ENCODE peak calls at places on chromosome 5, in five cellular contexts. R is tibial artery, J is HL-60, X is fibroblast of the aortic adventitia, Q is AG04450. K is an unnamed sample.
A peak's percentile ranks its signal among the peaks of the same experiment; 100 is the strongest.

GRCh38 chr5:38258319-38259061 is at the start of gene EGFLAM:
- DNase-seq in R (no peak), J (no peak), X (no peak), Q (no peak), K (no peak)

GRCh38 chr5:142520885-142521284 is 165.0 kb downstream of the FGF1 start:
- DNase-seq in R (no peak), J (no peak), X (no peak), Q (peak; percentile 37), K (no peak)

GRCh38 chr5:170337055-170337454 is 39.5 kb upstream of the LCP2 start:
- DNase-seq in R (no peak), J (no peak), X (no peak), Q (no peak), K (no peak)

GRCh38 chr5:148020247-148020646 is 43.5 kb upstream of the SPINK5 start:
- DNase-seq in R (no peak), J (no peak), X (no peak), Q (no peak), K (no peak)

GRCh38 chr5:115160975-115161475 is 8.7 kb downstream of the TRIM36 start:
- DNase-seq in R (no peak), J (no peak), X (no peak), Q (no peak), K (no peak)

GRCh38 chr5:6729400-6730310 is 16.4 kb downstream of the TENT4A start:
- DNase-seq in R (no peak), J (no peak), X (no peak), Q (no peak), K (no peak)

GRCh38 chr5:143010335-143010734 is 240.2 kb downstream of the ARHGAP26 start:
- DNase-seq in R (no peak), J (no peak), X (no peak), Q (no peak), K (no peak)

GRCh38 chr5:107672212-107673105 is 1.7 kb upstream of the EFNA5 start:
- DNase-seq in R (peak; percentile 87), J (no peak), X (peak; percentile 86), Q (peak; percentile 84), K (no peak)

GRCh38 chr5:135020111-135020895 is 13.7 kb downstream of the PITX1 start:
- DNase-seq in R (peak; percentile 12), J (no peak), X (no peak), Q (no peak), K (no peak)

GRCh38 chr5:103119067-103119764 is 722 bp downstream of the GIN1 start:
- DNase-seq in R (no peak), J (no peak), X (no peak), Q (no peak), K (no peak)

GRCh38 chr5:107272954-107273353 is 397.8 kb downstream of the EFNA5 start:
- DNase-seq in R (no peak), J (no peak), X (no peak), Q (no peak), K (no peak)

GRCh38 chr5:61746836-61747575 is 414.9 kb downstream of the ZSWIM6 start:
- DNase-seq in R (no peak), J (no peak), X (no peak), Q (no peak), K (no peak)

GRCh38 chr5:171693397-171693796 is 92.2 kb upstream of the SMIM23 start:
- DNase-seq in R (no peak), J (no peak), X (no peak), Q (no peak), K (no peak)

GRCh38 chr5:150653145-150653761 is 7.8 kb upstream of the MYOZ3 start:
- DNase-seq in R (no peak), J (no peak), X (peak; percentile 66), Q (no peak), K (no peak)

GRCh38 chr5:166074839-166075481 is 2216.5 kb upstream of the WWC1 start:
- DNase-seq in R (no peak), J (no peak), X (no peak), Q (no peak), K (no peak)

GRCh38 chr5:109709225-109709624 is 19.5 kb downstream of the MAN2A1 start:
- DNase-seq in R (no peak), J (no peak), X (no peak), Q (no peak), K (no peak)

GRCh38 chr5:1315709-1316587 is 21.1 kb upstream of the TERT start:
- DNase-seq in R (peak; percentile 17), J (no peak), X (peak; percentile 3), Q (no peak), K (peak; percentile 88)

GRCh38 chr5:1795506-1795905 is 4.1 kb downstream of the MRPL36 start:
- DNase-seq in R (peak; percentile 17), J (no peak), X (no peak), Q (no peak), K (no peak)

GRCh38 chr5:111385970-111386831 is 126.1 kb downstream of the STARD4 start:
- DNase-seq in R (no peak), J (no peak), X (no peak), Q (no peak), K (no peak)

GRCh38 chr5:181184845-181185216 is 20.2 kb downstream of the TRIM7 start:
- DNase-seq in R (no peak), J (no peak), X (no peak), Q (no peak), K (no peak)
- H3K4me3 ChIP-seq in R (peak overlapping the region; percentile 59), J (peak overlapping the region; percentile 59), X (peak overlapping the region; percentile 22), Q (no peak overlapping the region), K (peak overlapping the region; percentile 64)

GRCh38 chr5:71663570-71663969 is 55.5 kb upstream of the CARTPT start:
- DNase-seq in R (no peak), J (no peak), X (no peak), Q (no peak), K (no peak)

GRCh38 chr5:71663166-71663565 is 55.9 kb upstream of the CARTPT start:
- DNase-seq in R (no peak), J (no peak), X (no peak), Q (no peak), K (no peak)

GRCh38 chr5:71662381-71662780 is 56.7 kb upstream of the CARTPT start:
- DNase-seq in R (no peak), J (no peak), X (no peak), Q (no peak), K (no peak)

GRCh38 chr5:71653119-71653518 is 66.0 kb upstream of the CARTPT start:
- DNase-seq in R (no peak), J (no peak), X (peak; percentile 12), Q (no peak), K (no peak)

DNA sequence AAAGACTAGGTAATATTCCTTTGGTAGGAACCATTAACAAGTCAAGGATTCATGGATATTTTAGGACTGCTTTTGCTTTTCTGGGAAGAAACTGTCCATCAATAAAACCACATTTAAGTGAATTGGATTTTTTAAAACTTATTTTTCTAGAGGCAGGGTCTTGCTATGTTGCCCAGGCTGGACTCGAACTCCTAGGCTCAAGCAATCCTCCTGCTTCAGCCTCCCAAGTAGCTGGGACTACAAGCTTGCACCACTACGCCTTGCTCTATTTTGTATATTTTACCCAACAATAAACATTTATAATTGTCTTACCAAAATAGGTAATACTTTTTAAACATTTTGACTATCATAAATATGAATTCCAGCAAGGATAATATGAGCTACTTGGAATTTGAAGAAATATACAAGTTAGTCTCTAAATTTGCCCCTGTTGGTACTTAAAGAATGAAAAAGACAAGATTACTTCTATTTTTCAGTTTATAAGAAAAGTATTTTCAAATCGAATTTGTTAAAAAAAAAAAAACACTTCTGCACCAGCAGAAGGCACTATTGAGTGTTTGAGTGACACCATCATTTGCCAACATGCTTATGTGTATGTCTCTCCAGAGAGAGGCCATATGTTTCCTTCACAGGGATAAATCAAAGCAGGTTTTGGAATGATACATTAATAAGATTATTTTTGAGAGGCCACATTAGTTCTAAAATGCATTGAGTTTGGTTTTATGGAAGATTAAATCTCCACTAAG is 60.0 kb upstream of the CARTPT start:
- DNase-seq in R (no peak), J (no peak), X (no peak), Q (no peak), K (no peak)
- TF ChIP-seq CTCF in R (no peak), J (no peak), X (no peak), Q (no peak), K (peak; percentile 19)

GRCh38 chr5:58579781-58580180 is 3.1 kb upstream of the RAB3C start:
- DNase-seq in R (no peak), J (no peak), X (no peak), Q (no peak), K (no peak)

GRCh38 chr5:58582411-58583393 is at the start of gene RAB3C:
- DNase-seq in R (peak; percentile 78), J (peak; percentile 52), X (peak; percentile 86), Q (peak; percentile 72), K (peak; percentile 31)

DNA sequence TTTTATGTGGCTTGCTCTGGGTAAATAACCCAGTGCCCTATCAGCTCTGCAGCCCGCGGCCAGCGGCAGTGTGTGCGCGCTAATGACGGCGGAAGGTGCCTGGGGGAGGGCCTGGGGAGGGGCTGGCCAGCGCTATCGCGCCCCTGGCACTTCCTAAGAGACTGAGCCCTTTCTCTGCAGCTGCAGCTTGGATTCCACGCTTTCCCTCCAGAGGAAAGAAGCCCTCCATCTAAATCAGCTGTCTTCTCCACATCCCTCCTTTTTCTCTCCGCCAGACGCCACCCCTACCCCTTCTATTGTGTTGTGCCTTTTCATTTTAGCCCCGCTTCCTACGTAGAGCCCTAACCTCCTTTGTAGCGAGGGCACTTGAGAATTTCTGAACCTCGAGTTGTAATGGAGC is 871 bp upstream of the RAB3C start:
- DNase-seq in R (no peak), J (no peak), X (no peak), Q (no peak), K (no peak)
- H3K4me3 ChIP-seq in R (peak overlapping the region; percentile 56), J (peak overlapping the region; percentile 70), X (peak overlapping the region; percentile 69), Q (peak overlapping the region; percentile 62), K (peak overlapping the region; percentile 40)

GRCh38 chr5:217860-218456 is at the start of the genes CCDC127 and SDHA:
- DNase-seq in R (peak; percentile 95), J (peak; percentile 78), X (peak; percentile 88), Q (peak; percentile 68), K (peak; percentile 70)
- TF ChIP-seq CTCF in R (peak; percentile 18), J (no peak), X (peak; percentile 46), Q (peak; percentile 52), K (no peak)

GRCh38 chr5:81234299-81234698 is 1.2 kb downstream of the CKMT2 start:
- DNase-seq in R (no peak), J (no peak), X (no peak), Q (no peak), K (no peak)

GRCh38 chr5:81232449-81233079 is 558 bp upstream of the CKMT2 start:
- DNase-seq in R (peak; percentile 87), J (no peak), X (peak; percentile 65), Q (no peak), K (no peak)

GRCh38 chr5:81233080-81233634 is at the start of gene CKMT2:
- DNase-seq in R (peak; percentile 72), J (no peak), X (peak; percentile 24), Q (no peak), K (no peak)

GRCh38 chr5:81235287-81236072 is 2.4 kb downstream of the CKMT2 start:
- DNase-seq in R (peak; percentile 47), J (no peak), X (peak; percentile 56), Q (no peak), K (no peak)

DNA sequence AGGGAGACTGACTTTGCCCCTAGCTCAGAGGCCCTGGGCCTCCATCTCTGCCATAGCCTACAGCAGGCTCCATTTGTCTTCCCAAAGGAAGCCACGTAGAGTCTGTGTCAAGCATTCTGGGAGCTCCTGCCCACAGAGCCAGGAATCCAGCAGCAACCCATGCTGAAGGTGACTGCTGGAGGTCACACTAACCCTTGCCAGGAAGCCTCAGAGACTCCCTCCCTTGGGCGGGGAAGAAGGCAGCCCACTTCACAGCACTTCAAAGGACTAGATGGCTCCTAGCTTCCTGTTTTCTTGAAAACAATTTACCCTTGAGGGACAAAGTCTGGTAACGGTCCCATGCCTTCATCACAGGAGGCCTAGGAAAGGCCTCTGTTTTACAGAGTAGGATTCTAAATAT is 1.7 kb downstream of the CKMT2 start:
- DNase-seq in R (no peak), J (no peak), X (no peak), Q (no peak), K (no peak)
- H3K4me3 ChIP-seq in R (no peak overlapping the region), J (no peak overlapping the region), X (no peak overlapping the region), Q (no peak overlapping the region), K (no peak overlapping the region)

GRCh38 chr5:74903165-74903787 is 37.1 kb upstream of the FAM169A start:
- DNase-seq in R (no peak), J (no peak), X (no peak), Q (no peak), K (no peak)
- TF ChIP-seq CTCF in R (no peak), J (no peak), X (peak; percentile 26), Q (peak; percentile 24), K (peak; percentile 54)

K was measured in GM12864.